ENCODE peak calls at places on chromosome 1, in five cellular contexts. T, K, E, R and U are unnamed samples. For H3K4me1, the result is how much of the 10 kb centered on the place peaks cover.

GRCh38 chr1:194069168-194069830 is 882.9 kb upstream of the B3GALT2 start:
- DNase-seq in E (no peak), K (peak), T (peak), R (peak), U (peak)

GRCh38 chr1:27011058-27011764 is 1.4 kb downstream of the TENT5B start:
- DNase-seq in T (no peak), K (no peak), R (peak), E (no peak), U (peak)

GRCh38 chr1:201508809-201509208 is 1.9 kb upstream of the CSRP1 start:
- DNase-seq in R (no peak), E (no peak), T (no peak), K (no peak), U (no peak)

GRCh38 chr1:169105434-169106094 is 926 bp upstream of the ATP1B1 start:
- DNase-seq in T (peak), E (peak), R (peak), K (peak), U (peak)

GRCh38 chr1:61131716-61132115 is 49.4 kb downstream of the NFIA start:
- DNase-seq in T (no peak), K (no peak), R (peak), E (no peak), U (no peak)

GRCh38 chr1:12056331-12056841 is 6.7 kb upstream of the TNFRSF8 start:
- DNase-seq in T (no peak), R (no peak), K (no peak), E (no peak), U (no peak)

GRCh38 chr1:97573560-97573959 is 347.3 kb downstream of the DPYD start:
- DNase-seq in E (no peak), T (no peak), R (no peak), K (no peak), U (no peak)

GRCh38 chr1:156499703-156500577 is 635 bp downstream of the MEF2D start:
- DNase-seq in K (peak), E (peak), R (peak), T (no peak), U (peak)

GRCh38 chr1:151867785-151868403 is 14.4 kb upstream of the THEM5 start:
- DNase-seq in R (no peak), T (no peak), K (no peak), E (no peak), U (no peak)

GRCh38 chr1:3467096-3468036 is 12.9 kb downstream of the ARHGEF16 start:
- DNase-seq in K (no peak), E (no peak), T (no peak), R (no peak), U (no peak)

GRCh38 chr1:33055210-33055991 is 18.7 kb upstream of the AK2 start:
- DNase-seq in R (peak), E (peak), T (peak), K (peak), U (peak)

GRCh38 chr1:202952818-202953217 is 5.3 kb downstream of the ADIPOR1 start:
- DNase-seq in T (no peak), R (no peak), K (peak), E (peak), U (no peak)

GRCh38 chr1:183753464-183753891 is 51.4 kb upstream of the RGL1 start:
- DNase-seq in R (no peak), T (no peak), K (no peak), E (no peak), U (no peak)

GRCh38 chr1:53477626-53478025 is 18.4 kb downstream of the DMRTB1 start:
- DNase-seq in T (no peak), R (no peak), E (no peak), K (no peak), U (no peak)

GRCh38 chr1:84156210-84156621 is 12.1 kb downstream of the PRKACB start:
- DNase-seq in K (no peak), E (no peak), R (no peak), T (no peak), U (no peak)

GRCh38 chr1:21292991-21293536 is 2.8 kb upstream of the ECE1 start:
- DNase-seq in K (no peak), T (no peak), R (no peak), E (no peak), U (no peak)

GRCh38 chr1:16614361-16615252 is 1.2 kb upstream of the NBPF1 start:
- DNase-seq in K (peak), E (peak), R (peak), T (peak), U (peak)

GRCh38 chr1:227086636-227087035 is 146.5 kb downstream of the COQ8A start:
- DNase-seq in E (no peak), K (no peak), T (no peak), R (no peak), U (no peak)

GRCh38 chr1:152107984-152108898 is 7.0 kb downstream of the TCHH start:
- DNase-seq in E (no peak), K (no peak), R (peak), T (no peak), U (no peak)

GRCh38 chr1:98761238-98761637 is 99.7 kb downstream of the SNX7 start:
- DNase-seq in T (no peak), K (no peak), R (no peak), E (no peak), U (no peak)

GRCh38 chr1:25037174-25038074 is 107.3 kb upstream of the RUNX3 start:
- DNase-seq in R (peak), K (no peak), E (no peak), T (no peak), U (no peak)

GRCh38 chr1:113291777-113292659 is 98.3 kb upstream of the MAGI3 start:
- DNase-seq in K (no peak), T (no peak), E (no peak), R (no peak), U (no peak)

GRCh38 chr1:113389356-113389952 is 861 bp upstream of the MAGI3 start:
- DNase-seq in E (no peak), K (no peak), R (peak), T (no peak), U (no peak)

GRCh38 chr1:53125623-53126360 is 16.6 kb downstream of the SLC1A7 start:
- DNase-seq in E (no peak), R (no peak), T (no peak), K (no peak), U (no peak)

GRCh38 chr1:153540394-153541361 is at the start of gene S100A5:
- DNase-seq in E (no peak), T (no peak), R (no peak), K (no peak), U (no peak)

GRCh38 chr1:56904706-56905105 is 50.1 kb downstream of the C8A start:
- DNase-seq in R (no peak), T (no peak), E (no peak), K (no peak), U (no peak)

GRCh38 chr1:157235307-157235706 is 97.1 kb upstream of the ETV3 start:
- DNase-seq in E (no peak), T (no peak), R (no peak), K (no peak), U (no peak)

GRCh38 chr1:72371259-72372035 is 89.1 kb upstream of the NEGR1 start:
- DNase-seq in T (no peak), K (no peak), R (no peak), E (no peak), U (no peak)
- TF ChIP-seq CTCF in T (no peak), K (no peak), R (no peak), E (no peak), U (no peak)

GRCh38 chr1:117658676-117659075 is 52.8 kb downstream of the TENT5C start:
- DNase-seq in E (no peak), K (no peak), R (no peak), T (no peak), U (no peak)

GRCh38 chr1:117660266-117660973 is 54.6 kb downstream of the TENT5C start:
- DNase-seq in E (no peak), R (no peak), K (no peak), T (no peak), U (no peak)

GRCh38 chr1:117661027-117661426 is 55.2 kb downstream of the TENT5C start:
- DNase-seq in K (no peak), E (no peak), R (no peak), T (no peak), U (no peak)

GRCh38 chr1:117657949-117658660 is 52.3 kb downstream of the TENT5C start:
- DNase-seq in R (no peak), T (no peak), K (no peak), E (no peak), U (no peak)

DNA sequence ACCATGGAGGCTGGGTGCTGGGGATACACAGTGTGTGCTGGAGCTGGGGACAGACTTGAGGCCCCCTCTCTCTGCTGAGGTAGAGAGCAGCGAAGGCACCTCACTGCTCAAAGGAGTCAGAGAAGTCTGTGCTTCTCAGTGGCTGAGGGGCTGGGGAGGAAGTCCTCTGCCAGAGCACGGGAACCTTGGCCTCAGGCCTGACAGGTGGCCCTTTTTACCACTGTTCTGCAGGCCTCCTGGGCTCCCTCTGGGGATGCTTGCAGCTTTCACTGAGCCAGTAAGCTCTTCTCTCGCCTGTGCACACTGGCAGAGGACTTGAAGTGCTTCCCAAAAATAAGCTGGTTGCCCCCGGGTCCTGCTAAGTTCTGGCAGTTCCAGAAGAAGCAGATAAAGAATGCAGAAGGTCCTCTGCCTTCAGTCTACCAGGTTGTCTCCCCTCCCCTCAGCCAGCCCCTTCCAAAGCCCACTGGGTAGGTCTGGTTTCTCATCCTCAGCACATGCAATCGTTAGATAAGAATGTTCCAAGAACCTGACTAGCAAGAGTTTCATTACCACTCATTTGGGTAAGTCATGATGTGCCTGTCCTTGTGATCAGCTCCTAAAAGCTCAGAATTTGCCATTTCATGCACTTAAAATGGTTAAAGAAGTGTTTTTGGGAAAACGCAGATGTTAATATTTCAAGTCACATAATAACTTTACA is 53.9 kb downstream of the TENT5C start:
- DNase-seq in R (no peak), K (no peak), E (no peak), T (no peak), U (no peak)
- H3K4me1 ChIP-seq in R (under half), K (under half), E (under half), T (under half), U (under half)

GRCh38 chr1:103525607-103526507 is at the start of gene RNPC3:
- DNase-seq in K (peak), E (peak), R (peak), T (peak), U (peak)
- TF ChIP-seq POLR2A in K (peak), E (peak), R (peak), T (peak), U (peak)

GRCh38 chr1:28229089-28229488 is 3.7 kb downstream of the DNAJC8 start:
- DNase-seq in E (no peak), K (no peak), R (no peak), T (no peak), U (no peak)

GRCh38 chr1:28233264-28233606 is 406 bp upstream of the DNAJC8 start:
- DNase-seq in R (no peak), K (no peak), T (no peak), E (no peak), U (no peak)

GRCh38 chr1:28235746-28236655 is at the start of gene ATP5IF1:
- DNase-seq in K (peak), E (peak), T (peak), R (peak), U (peak)

GRCh38 chr1:28236656-28237331 is 870 bp downstream of the ATP5IF1 start:
- DNase-seq in R (no peak), K (no peak), T (no peak), E (no peak), U (no peak)

GRCh38 chr1:28232558-28233263 is at the start of gene DNAJC8:
- DNase-seq in T (peak), R (peak), E (peak), K (peak), U (peak)
- TF ChIP-seq CTCF in T (no peak), R (no peak), E (no peak), K (no peak), U (no peak)